ENCODE peak calls at places on chromosomes 6 and 20, in five cellular contexts. G, S, P, J and Q are unnamed samples.
A peak's percentile ranks its signal among the peaks of the same experiment; 100 is the strongest.

GRCh38 chr6:21325201-21325856 is 268.2 kb upstream of the SOX4 start:
- DNase-seq in G (no peak), S (no peak), P (no peak), J (no peak), Q (no peak)

GRCh38 chr6:75563032-75563431 is 38.6 kb upstream of the SENP6 start:
- DNase-seq in G (no peak), S (no peak), P (peak; percentile 3), J (no peak), Q (no peak)

GRCh38 chr6:88972504-88973423 is 9.3 kb upstream of the RNGTT start:
- DNase-seq in G (no peak), S (no peak), P (no peak), J (no peak), Q (no peak)

GRCh38 chr6:94215614-94216013 is 796.3 kb upstream of the EPHA7 start:
- DNase-seq in G (no peak), S (no peak), P (no peak), J (no peak), Q (no peak)

GRCh38 chr6:5958948-5959347 is 47.8 kb downstream of the NRN1 start:
- DNase-seq in G (no peak), S (no peak), P (no peak), J (no peak), Q (no peak)

GRCh38 chr6:129089357-129089756 is 206.4 kb downstream of the LAMA2 start:
- DNase-seq in G (no peak), S (no peak), P (no peak), J (no peak), Q (no peak)

GRCh38 chr6:77403424-77403823 is 59.9 kb downstream of the HTR1B start:
- DNase-seq in G (no peak), S (no peak), P (no peak), J (peak; percentile 8), Q (no peak)

GRCh38 chr20:7851031-7851490 is 89.2 kb downstream of the HAO1 start:
- DNase-seq in G (no peak), S (no peak), P (no peak), J (peak; percentile 81), Q (no peak)

GRCh38 chr6:113122060-113122459 is 735.1 kb upstream of the MARCKS start:
- DNase-seq in G (no peak), S (peak; percentile 18), P (no peak), J (peak; percentile 75), Q (no peak)

GRCh38 chr6:145199961-145200360 is 535.4 kb downstream of the EPM2A start:
- DNase-seq in G (no peak), S (no peak), P (no peak), J (no peak), Q (no peak)

GRCh38 chr6:117615981-117616961 is 14.0 kb upstream of the GOPC start:
- DNase-seq in G (peak; percentile 42), S (no peak), P (no peak), J (no peak), Q (no peak)

GRCh38 chr6:152922706-152923105 is 60.1 kb downstream of the FBXO5 start:
- DNase-seq in G (no peak), S (peak; percentile 48), P (no peak), J (no peak), Q (no peak)

GRCh38 chr6:169577236-169577635 is 124.6 kb downstream of the WDR27 start:
- DNase-seq in G (no peak), S (no peak), P (no peak), J (no peak), Q (no peak)

GRCh38 chr6:42689371-42689770 is 33.0 kb downstream of the PRPH2 start:
- DNase-seq in G (no peak), S (no peak), P (no peak), J (no peak), Q (no peak)

GRCh38 chr6:158019416-158019815 is 37.8 kb downstream of the SYNJ2 start:
- DNase-seq in G (no peak), S (no peak), P (no peak), J (no peak), Q (no peak)

GRCh38 chr6:145143379-145143778 is 591.9 kb downstream of the EPM2A start:
- DNase-seq in G (no peak), S (no peak), P (no peak), J (no peak), Q (no peak)

GRCh38 chr6:69783124-69783523 is 13.7 kb downstream of the LMBRD1 start:
- DNase-seq in G (no peak), S (no peak), P (no peak), J (no peak), Q (no peak)

GRCh38 chr6:132190097-132190814 is 211.0 kb downstream of the MOXD1 start:
- DNase-seq in G (no peak), S (no peak), P (no peak), J (no peak), Q (no peak)

GRCh38 chr6:156889986-156890385 is 112.8 kb downstream of the ARID1B start:
- DNase-seq in G (no peak), S (no peak), P (no peak), J (no peak), Q (no peak)

GRCh38 chr6:93498713-93499112 is 79.4 kb upstream of the EPHA7 start:
- DNase-seq in G (no peak), S (no peak), P (no peak), J (no peak), Q (no peak)

GRCh38 chr20:50369225-50370035 is 140.8 kb upstream of the PTPN1 start:
- DNase-seq in G (no peak), S (no peak), P (no peak), J (no peak), Q (no peak)

GRCh38 chr20:31569163-31570020 is 35.7 kb upstream of the ID1 start:
- DNase-seq in G (peak; percentile 42), S (peak; percentile 66), P (peak; percentile 64), J (no peak), Q (no peak)

GRCh38 chr20:20549699-20550098 is 162.7 kb downstream of the RALGAPA2 start:
- DNase-seq in G (no peak), S (no peak), P (no peak), J (peak; percentile 90), Q (no peak)

GRCh38 chr20:17668432-17668831 is 13.6 kb downstream of the RRBP1 start:
- DNase-seq in G (no peak), S (no peak), P (no peak), J (no peak), Q (no peak)

GRCh38 chr20:4038047-4038459 is 22.7 kb upstream of the RNF24 start:
- DNase-seq in G (peak; percentile 66), S (peak; percentile 70), P (peak; percentile 84), J (peak; percentile 43), Q (peak; percentile 79)

GRCh38 chr6:159056003-159056402 is 11.2 kb upstream of the TAGAP start:
- DNase-seq in G (no peak), S (no peak), P (no peak), J (no peak), Q (no peak)

GRCh38 chr6:155495011-155495768 is 39.6 kb upstream of the NOX3 start:
- DNase-seq in G (no peak), S (peak; percentile 22), P (no peak), J (no peak), Q (peak; percentile 72)

GRCh38 chr6:117907600-117908245 is 659 bp downstream of the SLC35F1 start:
- DNase-seq in G (no peak), S (no peak), P (no peak), J (no peak), Q (no peak)

GRCh38 chr6:43481591-43482242 is 4.3 kb downstream of the TJAP1 start:
- DNase-seq in G (no peak), S (no peak), P (no peak), J (peak; percentile 87), Q (no peak)

GRCh38 chr6:56757585-56757984 is 114.9 kb upstream of the DST start:
- DNase-seq in G (no peak), S (no peak), P (no peak), J (no peak), Q (no peak)

GRCh38 chr6:163463795-163464194 is 49.3 kb downstream of the QKI start:
- DNase-seq in G (no peak), S (no peak), P (no peak), J (no peak), Q (no peak)

GRCh38 chr20:19757487-19757972 is 528 bp upstream of the RIN2 start:
- DNase-seq in G (no peak), S (peak; percentile 89), P (no peak), J (peak; percentile 68), Q (peak; percentile 28)

GRCh38 chr6:170129691-170130171 is 161.1 kb downstream of the DLL1 start:
- DNase-seq in G (no peak), S (peak; percentile 79), P (no peak), J (peak; percentile 37), Q (no peak)

GRCh38 chr6:158772851-158773371 is 46.3 kb downstream of the EZR start:
- DNase-seq in G (no peak), S (no peak), P (no peak), J (peak; percentile 84), Q (no peak)

GRCh38 chr6:12909828-12910227 is 193.3 kb downstream of the PHACTR1 start:
- DNase-seq in G (no peak), S (no peak), P (no peak), J (no peak), Q (no peak)

GRCh38 chr6:33772114-33772830 is 16.7 kb downstream of the LEMD2 start:
- DNase-seq in G (no peak), S (no peak), P (no peak), J (no peak), Q (no peak)
- H3K27ac ChIP-seq in G (no peak overlapping the region), S (peak overlapping the region; percentile 5), P (no peak overlapping the region), J (peak overlapping the region; percentile 94), Q (peak overlapping the region; percentile 92)

GRCh38 chr6:41199427-41200246 is 1.3 kb downstream of the TREML2 start:
- DNase-seq in G (no peak), S (no peak), P (no peak), J (no peak), Q (no peak)
- H3K27ac ChIP-seq in G (peak overlapping the region; percentile 72), S (no peak overlapping the region), P (peak overlapping the region; percentile 71), J (no peak overlapping the region), Q (no peak overlapping the region)

GRCh38 chr6:11654876-11655275 is 117.3 kb downstream of the TMEM170B start:
- DNase-seq in G (no peak), S (no peak), P (no peak), J (no peak), Q (no peak)

GRCh38 chr6:11656486-11656885 is 118.9 kb downstream of the TMEM170B start:
- DNase-seq in G (no peak), S (no peak), P (no peak), J (no peak), Q (no peak)

GRCh38 chr6:11650297-11650696 is 112.7 kb downstream of the TMEM170B start:
- DNase-seq in G (no peak), S (peak; percentile 57), P (no peak), J (no peak), Q (no peak)

GRCh38 chr6:11650711-11651110 is 113.2 kb downstream of the TMEM170B start:
- DNase-seq in G (no peak), S (no peak), P (no peak), J (no peak), Q (no peak)

GRCh38 chr6:11653028-11653583 is 115.6 kb downstream of the TMEM170B start:
- DNase-seq in G (no peak), S (no peak), P (no peak), J (peak; percentile 17), Q (no peak)
- H3K27ac ChIP-seq in G (no peak overlapping the region), S (no peak overlapping the region), P (no peak overlapping the region), J (no peak overlapping the region), Q (no peak overlapping the region)

DNA sequence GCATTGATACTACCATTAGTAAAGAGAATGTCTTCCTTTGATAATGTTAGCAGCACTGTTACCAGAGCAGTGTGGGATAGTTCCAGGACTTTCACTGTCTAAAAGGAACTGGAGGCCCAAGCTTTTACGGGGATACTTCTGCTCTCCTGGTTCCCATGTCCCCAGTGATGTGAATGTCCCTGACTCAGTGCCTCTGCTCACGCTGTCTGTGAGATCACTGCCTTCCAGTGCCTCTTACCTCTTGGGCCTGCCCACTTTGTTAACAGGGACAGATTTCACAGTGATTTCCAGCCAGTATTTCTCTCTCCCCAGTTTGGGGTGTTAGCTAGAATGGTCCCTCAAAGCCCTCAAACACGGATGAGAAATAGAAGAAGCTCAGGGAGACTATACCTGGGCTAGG is 14.4 kb downstream of the PTPRA start:
- DNase-seq in G (no peak), S (no peak), P (no peak), J (no peak), Q (no peak)
- H3K27ac ChIP-seq in G (no peak overlapping the region), S (no peak overlapping the region), P (no peak overlapping the region), J (no peak overlapping the region), Q (no peak overlapping the region)